ENCODE peak calls at places on chromosomes 13 and 19, in nine cellular contexts. J, U, D, P, W, S, R, Z and X are unnamed samples.

GRCh38 chr19:17390665-17391370 is 3.2 kb downstream of the CCDC194 start:
- DNase-seq in J (peak), W (peak), Z (peak), U (peak), D (peak), R (peak), P (peak), S (peak), X (peak)

GRCh38 chr19:9940778-9941177 is 4.5 kb upstream of the OLFM2 start:
- DNase-seq in Z (no peak), J (no peak), U (no peak), R (no peak), S (no peak), D (no peak), P (no peak), W (no peak), X (no peak)

GRCh38 chr19:58584498-58585441 is 11.6 kb upstream of the MZF1 start:
- DNase-seq in S (no peak), J (no peak), W (no peak), D (no peak), Z (no peak), U (no peak), R (no peak), P (no peak), X (no peak)

GRCh38 chr19:14369399-14370168 is 11.7 kb upstream of the ADGRE5 start:
- DNase-seq in P (no peak), U (no peak), S (no peak), Z (no peak), D (peak), R (peak), W (no peak), J (peak), X (no peak)

GRCh38 chr13:114296448-114296847 is 15.0 kb downstream of the UPF3A start:
- DNase-seq in R (no peak), W (no peak), D (no peak), U (no peak), J (no peak), S (no peak), P (no peak), Z (no peak), X (no peak)

GRCh38 chr13:36431204-36432105 is 840 bp upstream of the CCNA1 start:
- DNase-seq in W (peak), P (no peak), R (no peak), S (no peak), Z (no peak), D (peak), J (no peak), U (no peak), X (no peak)

GRCh38 chr13:44306401-44307192 is 67.0 kb upstream of the SERP2 start:
- DNase-seq in S (peak), Z (no peak), P (peak), W (no peak), D (peak), R (peak), J (peak), U (no peak), X (peak)

GRCh38 chr13:29937836-29938235 is 87.4 kb upstream of the UBL3 start:
- DNase-seq in J (no peak), Z (no peak), U (no peak), S (no peak), D (no peak), W (no peak), P (no peak), R (no peak), X (no peak)

GRCh38 chr13:93364166-93364565 is 137.6 kb downstream of the GPC6 start:
- DNase-seq in P (no peak), W (no peak), S (no peak), J (no peak), U (no peak), D (no peak), R (no peak), Z (no peak), X (no peak)

GRCh38 chr19:4710281-4710600 is 13.4 kb downstream of the DPP9 start:
- DNase-seq in W (no peak), S (no peak), P (no peak), Z (no peak), D (no peak), R (no peak), J (no peak), U (no peak), X (no peak)

GRCh38 chr19:4711211-4711610 is 12.4 kb downstream of the DPP9 start:
- DNase-seq in S (no peak), W (no peak), P (no peak), J (no peak), R (no peak), U (no peak), D (no peak), Z (no peak), X (no peak)

GRCh38 chr19:4714016-4714415 is 9.6 kb downstream of the DPP9 start:
- DNase-seq in W (no peak), U (no peak), J (no peak), S (no peak), D (no peak), P (no peak), Z (no peak), R (no peak), X (no peak)

GRCh38 chr19:4713384-4713951 is 10.2 kb downstream of the DPP9 start:
- DNase-seq in P (peak), J (peak), D (peak), Z (peak), U (no peak), R (peak), W (no peak), S (peak), X (peak)

DNA sequence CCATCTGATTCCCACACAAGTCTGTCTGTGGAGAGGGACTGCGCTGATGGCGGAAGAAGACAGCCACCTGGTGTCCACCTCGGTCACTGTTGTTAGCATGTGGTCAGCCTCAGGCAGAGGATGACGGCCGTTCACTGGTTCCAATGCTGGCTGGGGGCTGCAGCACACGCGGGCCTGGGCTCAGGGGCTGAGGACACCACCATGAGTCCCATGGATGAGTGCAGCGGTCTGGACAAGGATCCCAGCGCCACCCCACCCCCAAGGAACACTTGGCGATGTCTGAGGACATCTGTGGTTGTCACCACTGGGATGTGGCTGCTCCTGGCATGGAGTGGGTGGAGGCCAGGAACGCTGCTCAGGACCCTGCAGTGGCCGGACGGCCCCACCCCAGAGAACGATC is 10.9 kb downstream of the DPP9 start:
- DNase-seq in S (no peak), Z (no peak), D (no peak), P (no peak), R (no peak), U (no peak), W (no peak), J (no peak), X (no peak)
- TF ChIP-seq POLR2A in S (no peak), Z (no peak), D (no peak), P (no peak), R (no peak), U (no peak), W (no peak), J (no peak), X (no peak)

GRCh38 chr19:15404097-15404779 is 14.6 kb downstream of the AKAP8L start:
- DNase-seq in D (no peak), W (no peak), P (peak), J (no peak), S (no peak), Z (no peak), U (no peak), R (no peak), X (no peak)
- TF ChIP-seq POLR2A in D (no peak), W (no peak), P (no peak), J (no peak), S (no peak), Z (no peak), U (no peak), R (no peak), X (no peak)

GRCh38 chr19:43726736-43727592 is 11.1 kb downstream of the IRGC start:
- DNase-seq in P (peak), R (peak), Z (peak), D (no peak), U (no peak), W (no peak), S (peak), J (no peak), X (no peak)
- TF ChIP-seq POLR2A in P (no peak), R (no peak), Z (no peak), D (no peak), U (no peak), W (peak), S (no peak), J (no peak), X (no peak)

GRCh38 chr19:41939861-41940442 is 11.7 kb upstream of the ERFL start:
- DNase-seq in P (no peak), U (peak), J (peak), S (no peak), D (no peak), Z (peak), R (no peak), W (peak), X (no peak)
- TF ChIP-seq POLR2A in P (no peak), U (peak), J (no peak), S (no peak), D (no peak), Z (no peak), R (no peak), W (peak), X (no peak)

DNA sequence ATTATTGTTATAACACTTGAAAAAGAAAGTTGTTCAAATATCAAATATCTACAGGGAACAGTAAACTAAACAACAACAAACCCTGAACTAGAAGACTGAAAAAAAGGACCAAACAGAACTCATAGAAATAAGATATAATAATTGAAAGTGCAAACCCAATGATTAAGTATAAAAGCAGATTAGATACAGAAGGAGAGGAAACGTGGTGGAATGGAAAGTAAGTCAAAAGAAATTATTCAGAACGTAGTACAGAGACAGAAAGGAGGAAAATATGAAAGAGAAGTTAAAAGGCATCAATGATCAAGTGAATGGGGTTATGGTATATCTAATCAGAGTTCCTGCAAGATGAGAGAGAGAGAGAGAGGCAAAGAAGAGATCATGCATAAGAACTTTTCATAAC is 174.2 kb upstream of the DACH1 start:
- DNase-seq in U (no peak), S (no peak), Z (no peak), R (no peak), J (no peak), D (no peak), P (no peak), W (no peak), X (no peak)
- TF ChIP-seq POLR2A in U (no peak), S (no peak), Z (no peak), R (no peak), J (no peak), D (no peak), P (no peak), W (no peak), X (no peak)

DNA sequence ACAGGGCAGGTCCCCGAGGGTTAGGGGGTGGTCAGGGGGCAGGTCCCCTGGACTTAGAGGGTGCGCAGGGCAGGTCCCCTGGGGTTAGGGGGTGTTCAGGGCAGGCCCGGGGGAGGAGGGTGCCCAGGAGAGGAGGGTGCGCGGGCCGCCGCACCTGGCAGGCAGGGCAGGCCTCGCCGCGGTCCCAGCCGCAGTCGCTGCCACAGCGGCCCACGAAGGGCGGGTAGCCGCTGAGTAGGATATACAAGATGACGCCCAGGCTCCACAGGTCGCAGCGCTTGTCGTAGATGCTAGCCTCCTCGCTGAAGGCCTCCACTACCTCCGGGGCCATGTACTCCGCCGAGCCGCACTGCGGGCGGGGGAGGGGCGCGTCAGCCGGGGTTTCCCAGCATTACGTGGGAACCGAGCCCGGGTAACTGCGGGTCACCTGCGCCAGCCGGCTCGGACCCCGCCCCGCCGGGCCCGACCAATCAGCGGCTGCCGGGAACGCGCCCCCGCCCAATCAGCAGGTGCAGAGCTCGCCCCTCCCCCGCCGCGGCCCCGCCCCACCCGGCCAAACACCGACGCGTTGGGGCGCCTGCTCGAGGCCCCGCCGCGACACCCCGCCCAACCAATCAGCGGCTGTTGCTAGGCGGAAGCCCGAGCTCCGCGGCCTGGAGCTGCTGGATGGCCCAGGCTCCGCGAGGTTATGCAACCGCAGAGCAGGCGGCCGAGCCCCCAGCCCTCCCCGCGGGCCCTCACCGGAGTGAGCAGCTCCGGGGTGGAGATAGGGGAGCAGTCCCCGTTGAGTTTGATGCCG is 9.2 kb downstream of the MKNK2 start:
- DNase-seq in W (peak), Z (peak), R (peak), S (peak), P (peak), D (peak), J (peak), U (peak), X (peak)
- TF ChIP-seq POLR2A in W (peak), Z (no peak), R (no peak), S (peak), P (peak), D (peak), J (peak), U (peak), X (peak)

GRCh38 chr19:4181053-4181508 is 1.3 kb downstream of the SIRT6 start:
- DNase-seq in R (no peak), U (no peak), W (no peak), J (peak), D (no peak), P (no peak), S (no peak), Z (no peak), X (no peak)
- TF ChIP-seq POLR2A in R (no peak), U (no peak), W (no peak), J (peak), D (no peak), P (no peak), S (no peak), Z (no peak), X (no peak)

GRCh38 chr19:12289790-12290065 is 5.0 kb downstream of the ZNF44 start:
- DNase-seq in J (no peak), Z (no peak), R (no peak), U (no peak), W (no peak), P (no peak), D (no peak), S (no peak), X (no peak)

GRCh38 chr19:12294308-12295158 is at the start of gene ZNF44:
- DNase-seq in U (peak), Z (peak), R (peak), J (peak), W (peak), P (peak), D (peak), S (peak), X (peak)

GRCh38 chr19:12295191-12295590 is 508 bp upstream of the ZNF44 start:
- DNase-seq in D (no peak), J (no peak), Z (no peak), R (no peak), U (no peak), S (no peak), P (no peak), W (no peak), X (no peak)

DNA sequence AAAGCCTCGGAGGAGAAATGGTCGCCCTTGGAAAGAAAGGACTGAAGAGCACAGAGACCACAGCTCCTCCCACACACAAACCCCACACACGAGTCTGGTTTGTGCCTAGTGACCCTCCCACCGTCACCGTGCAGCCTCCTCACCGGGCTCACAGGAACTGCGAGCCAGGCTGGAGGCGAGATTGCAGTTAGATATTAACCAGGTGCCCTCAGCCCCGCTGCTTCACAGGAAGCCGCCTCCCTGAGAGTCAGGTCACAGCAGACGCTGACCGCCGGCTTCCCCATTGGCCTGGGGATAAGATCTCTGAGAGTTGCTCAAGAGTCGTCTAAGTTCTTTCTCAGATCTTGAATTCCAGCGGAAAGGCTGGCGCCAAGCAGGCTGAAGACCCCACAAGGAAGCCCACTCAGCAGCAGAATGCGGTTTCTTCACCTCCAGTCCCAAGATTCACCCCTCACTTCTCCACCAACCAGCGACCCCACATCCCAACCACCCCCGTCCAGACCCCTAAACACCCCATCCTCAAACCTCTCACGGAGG is 844 bp downstream of the ZNF44 start:
- DNase-seq in J (peak), S (peak), P (peak), R (peak), U (peak), Z (peak), D (peak), W (peak), X (peak)
- TF ChIP-seq POLR2A in J (peak), S (peak), P (no peak), R (no peak), U (peak), Z (peak), D (peak), W (no peak), X (peak)

GRCh38 chr13:112586334-112586733 is 1.6 kb downstream of the TUBGCP3 start:
- DNase-seq in W (no peak), D (no peak), Z (no peak), R (no peak), U (no peak), J (no peak), P (no peak), S (no peak), X (no peak)

GRCh38 chr13:112587359-112587766 is 590 bp downstream of the TUBGCP3 start:
- DNase-seq in S (peak), Z (peak), P (peak), J (peak), R (peak), W (peak), D (peak), U (peak), X (peak)

GRCh38 chr13:112588490-112589297 is 741 bp upstream of the TUBGCP3 start:
- DNase-seq in S (no peak), U (no peak), R (no peak), J (no peak), Z (peak), W (no peak), P (no peak), D (no peak), X (no peak)

GRCh38 chr13:112583592-112584277 is 4.2 kb downstream of the TUBGCP3 start:
- DNase-seq in D (no peak), R (no peak), W (no peak), Z (no peak), J (peak), P (no peak), S (no peak), U (no peak), X (no peak)

DNA sequence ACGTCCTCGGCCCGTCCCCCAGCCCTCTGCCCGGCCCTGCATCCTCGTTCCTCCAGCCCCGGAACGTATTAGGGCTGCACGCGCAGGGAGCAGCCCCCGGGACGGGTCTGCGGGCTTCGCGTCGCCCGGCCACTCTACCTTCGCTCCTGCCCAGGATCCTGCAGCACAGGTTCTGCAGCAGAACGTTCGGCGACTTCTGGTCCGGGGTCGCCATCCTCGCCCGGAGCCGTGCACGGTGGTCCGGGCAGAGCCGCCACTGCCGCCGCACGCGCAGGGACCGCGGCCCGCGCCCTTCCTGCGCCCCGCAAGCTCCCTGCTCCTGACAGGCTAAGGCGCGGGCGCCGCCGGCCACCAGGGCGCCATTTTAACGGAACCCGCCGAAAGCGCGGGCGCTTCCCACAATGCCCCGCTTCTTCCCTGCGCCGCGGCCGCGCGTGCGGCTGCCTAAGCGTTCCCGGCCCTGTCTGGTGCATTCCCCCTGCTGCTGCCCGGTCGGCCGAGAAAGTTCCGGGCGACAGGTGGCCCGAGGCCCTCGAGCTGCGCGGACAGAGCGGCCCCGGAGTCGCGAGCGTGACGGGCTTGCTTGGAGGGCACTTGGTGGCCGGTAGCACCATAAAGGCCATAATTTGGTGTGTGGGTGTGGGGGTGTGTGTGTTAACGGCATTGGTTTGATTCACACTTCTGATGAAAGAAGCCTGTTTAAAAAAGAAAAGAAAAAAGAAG is at the start of gene TUBGCP3:
- DNase-seq in Z (peak), U (peak), W (peak), P (peak), J (peak), S (peak), D (peak), R (peak), X (peak)
- TF ChIP-seq POLR2A in Z (peak), U (peak), W (peak), P (peak), J (peak), S (peak), D (peak), R (no peak), X (peak)